ENCODE peak calls at places on chromosomes 5 and 9, in seven cellular contexts. B is GM12865, U is IMR-90, X is stomach, C is choroid plexus epithelial cell, F is heart right ventricle, W is fibroblast of lung. S is an unnamed sample.

GRCh38 chr5:129912601-129913000 is 8.3 kb downstream of the CHSY3 start:
- DNase-seq in F (no peak), X (no peak), B (no peak), U (no peak), W (no peak), C (no peak), S (no peak)

GRCh38 chr5:10306806-10307205 is 896 bp downstream of the CMBL start:
- DNase-seq in W (no peak), F (no peak), C (no peak), U (no peak), B (no peak), X (no peak), S (no peak)

GRCh38 chr9:21542780-21543179 is 60.7 kb upstream of the IFNE start:
- DNase-seq in U (no peak), B (no peak), C (no peak), W (no peak), X (no peak), F (no peak), S (no peak)

GRCh38 chr5:75457691-75458090 is 53.7 kb downstream of the CERT1 start:
- DNase-seq in F (no peak), U (no peak), X (peak), W (no peak), B (no peak), C (no peak), S (no peak)

GRCh38 chr5:151016700-151017099 is 3.7 kb upstream of the GPX3 start:
- DNase-seq in C (no peak), U (no peak), F (no peak), B (no peak), X (no peak), W (no peak), S (no peak)

GRCh38 chr9:23551171-23551795 is 274.8 kb downstream of the ELAVL2 start:
- DNase-seq in F (no peak), B (no peak), W (no peak), U (no peak), C (no peak), X (no peak), S (no peak)

GRCh38 chr5:38497946-38498345 is 58.5 kb downstream of the LIFR start:
- DNase-seq in W (peak), F (no peak), C (peak), B (no peak), U (peak), X (no peak), S (no peak)

GRCh38 chr5:9174446-9174845 is 371.4 kb downstream of the SEMA5A start:
- DNase-seq in B (no peak), F (no peak), C (peak), W (no peak), U (no peak), X (no peak), S (no peak)

GRCh38 chr9:119157196-119157595 is 212.0 kb downstream of the BRINP1 start:
- DNase-seq in U (no peak), W (peak), B (no peak), C (no peak), F (no peak), X (no peak), S (no peak)

GRCh38 chr9:93111371-93112115 is 15.5 kb downstream of the CARD19 start:
- DNase-seq in C (peak), W (peak), U (peak), B (no peak), X (no peak), F (no peak), S (no peak)

GRCh38 chr9:94799578-94800264 is 73.2 kb downstream of the AOPEP start:
- DNase-seq in F (no peak), X (no peak), U (peak), C (peak), B (no peak), W (peak), S (no peak)

GRCh38 chr5:2903451-2904395 is 152.2 kb upstream of the IRX2 start:
- DNase-seq in W (no peak), X (no peak), B (no peak), F (no peak), C (no peak), U (no peak), S (no peak)

GRCh38 chr9:27519466-27520465 is 4.3 kb upstream of the IFNK start:
- DNase-seq in C (no peak), B (no peak), F (no peak), X (no peak), W (peak), U (no peak), S (no peak)

GRCh38 chr9:81634915-81635516 is 54.3 kb downstream of the TLE1 start:
- DNase-seq in W (peak), F (no peak), C (peak), U (peak), B (no peak), X (no peak), S (no peak)

GRCh38 chr5:135546014-135546413 is 10.2 kb upstream of the NEUROG1 start:
- DNase-seq in W (no peak), C (no peak), B (no peak), X (no peak), F (no peak), U (no peak), S (no peak)

GRCh38 chr5:135541969-135542502 is 6.3 kb upstream of the NEUROG1 start:
- DNase-seq in U (no peak), C (no peak), B (no peak), X (no peak), F (no peak), W (no peak), S (no peak)

GRCh38 chr5:135545115-135545514 is 9.4 kb upstream of the NEUROG1 start:
- DNase-seq in X (no peak), F (no peak), W (no peak), U (no peak), C (no peak), B (no peak), S (no peak)

GRCh38 chr5:135544666-135545045 is 8.9 kb upstream of the NEUROG1 start:
- DNase-seq in F (no peak), X (no peak), U (no peak), C (no peak), W (no peak), B (no peak), S (no peak)

GRCh38 chr5:135543151-135543818 is 7.5 kb upstream of the NEUROG1 start:
- DNase-seq in X (no peak), W (no peak), B (no peak), U (no peak), C (no peak), F (no peak), S (no peak)
- H3K4me3 ChIP-seq in X (peak), W (no peak), B (peak), U (peak), C (no peak), F (peak), S (no peak)

DNA sequence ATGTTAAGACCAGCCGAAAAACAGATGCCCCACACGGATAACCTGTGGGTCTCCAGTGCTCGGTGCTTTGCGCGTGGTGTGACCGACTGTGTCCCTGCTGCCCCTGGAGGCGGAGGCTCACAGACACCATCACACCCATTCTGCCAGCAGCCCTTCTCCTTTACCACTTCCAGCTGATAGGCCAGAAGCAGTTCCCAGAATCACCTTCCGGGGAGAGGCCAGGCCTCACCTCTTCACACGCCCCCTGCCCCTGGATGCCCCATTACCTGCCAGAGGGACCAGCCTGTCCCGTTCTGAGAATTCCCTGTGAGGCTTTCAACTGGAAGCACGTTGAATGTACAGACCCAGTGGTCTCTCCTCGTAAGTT is 21.6 kb upstream of the LRRC14B start:
- DNase-seq in C (no peak), U (no peak), F (no peak), B (no peak), X (no peak), W (no peak), S (no peak)
- H3K4me3 ChIP-seq in C (no peak), U (no peak), F (no peak), B (no peak), X (no peak), W (no peak), S (no peak)

DNA sequence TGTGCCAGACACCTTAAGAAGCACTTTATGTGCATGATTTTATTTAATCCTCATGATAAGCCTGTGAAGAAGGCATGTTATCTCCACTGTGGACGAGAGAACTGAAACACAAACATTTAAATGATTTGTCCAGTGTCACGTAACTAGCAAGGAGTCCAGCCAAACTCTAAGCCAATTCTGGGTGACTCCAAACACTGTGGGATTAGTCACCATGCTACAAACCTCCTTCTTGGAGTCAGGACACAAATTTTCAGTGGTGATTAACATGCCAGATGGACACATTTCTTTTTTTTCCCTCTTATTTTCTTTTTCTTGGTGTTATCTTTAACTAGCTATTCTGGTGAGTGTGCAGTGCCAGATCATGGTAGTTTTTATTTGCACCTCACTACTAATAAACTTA is 316.8 kb downstream of the NDUFS4 start:
- DNase-seq in B (no peak), U (peak), X (no peak), C (peak), F (no peak), W (peak), S (no peak)
- H3K4me3 ChIP-seq in B (no peak), U (no peak), X (no peak), C (no peak), F (no peak), W (no peak), S (no peak)

GRCh38 chr5:558871-559503 is 34.7 kb upstream of the SLC9A3 start:
- DNase-seq in C (no peak), U (no peak), B (no peak), X (no peak), W (no peak), F (no peak), S (no peak)
- H3K4me3 ChIP-seq in C (no peak), U (no peak), B (no peak), X (no peak), W (no peak), F (no peak), S (no peak)

DNA sequence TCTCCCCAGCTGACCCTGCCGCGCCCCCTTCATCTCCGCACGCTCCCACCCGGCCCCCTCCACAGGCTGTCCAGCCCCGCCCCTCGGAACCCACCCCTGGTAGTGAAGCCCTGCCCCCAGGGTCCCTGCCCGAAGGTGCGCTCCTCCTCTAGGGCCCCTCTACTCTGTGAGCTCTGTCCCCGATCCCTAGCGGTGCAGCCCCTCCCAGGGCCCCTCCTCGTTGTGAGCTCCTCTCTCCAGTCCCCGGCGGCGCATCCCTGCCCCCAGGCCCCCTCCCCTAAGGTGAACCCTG is 746 bp downstream of the CFAP90 start:
- DNase-seq in X (no peak), F (peak), C (no peak), W (no peak), B (no peak), U (no peak), S (peak)
- H3K4me3 ChIP-seq in X (peak), F (peak), C (peak), W (no peak), B (no peak), U (peak), S (peak)

S was measured in iPS DF 6.9.